ENCODE peak calls at places on chromosomes 4 and X, in five cellular contexts. One of them, this sample, is unnamed.

GRCh38 chrX:146173742-146174141 is 356.1 kb downstream of the SLITRK2 start:
- DNase-seq in GM12865: no peak
- DNase-seq in astrocyte of the hippocampus: no peak
- DNase-seq in SW480: no peak
- DNase-seq in dermis microvascular lymphatic vessel endothelial cell: no peak
- DNase-seq in this sample: no peak

GRCh38 chr4:68338625-68339024 is 11.3 kb downstream of the YTHDC1 start:
- DNase-seq in GM12865: no peak
- DNase-seq in astrocyte of the hippocampus: no peak
- DNase-seq in SW480: no peak
- DNase-seq in dermis microvascular lymphatic vessel endothelial cell: no peak
- DNase-seq in this sample: no peak

GRCh38 chr4:12729384-12729783 is 754.8 kb downstream of the RAB28 start:
- DNase-seq in GM12865: peak
- DNase-seq in astrocyte of the hippocampus: peak
- DNase-seq in SW480: peak
- DNase-seq in dermis microvascular lymphatic vessel endothelial cell: no peak
- DNase-seq in this sample: no peak

GRCh38 chrX:40772290-40772689 is 36.9 kb upstream of the MED14 start:
- DNase-seq in GM12865: no peak
- DNase-seq in astrocyte of the hippocampus: peak
- DNase-seq in SW480: no peak
- DNase-seq in dermis microvascular lymphatic vessel endothelial cell: no peak
- DNase-seq in this sample: no peak

GRCh38 chrX:40644821-40645358 is 2.5 kb downstream of the CXorf38 start:
- DNase-seq in GM12865: peak
- DNase-seq in astrocyte of the hippocampus: peak
- DNase-seq in SW480: peak
- DNase-seq in dermis microvascular lymphatic vessel endothelial cell: peak
- DNase-seq in this sample: peak

GRCh38 chr4:39025552-39026085 is 6.6 kb downstream of the TMEM156 start:
- DNase-seq in GM12865: no peak
- DNase-seq in astrocyte of the hippocampus: no peak
- DNase-seq in SW480: no peak
- DNase-seq in dermis microvascular lymphatic vessel endothelial cell: no peak
- DNase-seq in this sample: no peak

GRCh38 chr4:158605393-158605792 is 66.3 kb downstream of the C4orf46 start:
- DNase-seq in GM12865: no peak
- DNase-seq in astrocyte of the hippocampus: no peak
- DNase-seq in SW480: no peak
- DNase-seq in dermis microvascular lymphatic vessel endothelial cell: no peak
- DNase-seq in this sample: no peak

GRCh38 chrX:20595928-20596550 is 329.3 kb upstream of the RPS6KA3 start:
- DNase-seq in GM12865: no peak
- DNase-seq in astrocyte of the hippocampus: no peak
- DNase-seq in SW480: no peak
- DNase-seq in dermis microvascular lymphatic vessel endothelial cell: no peak
- DNase-seq in this sample: no peak